ENCODE peak calls at places on chromosome 1, in five cellular contexts. Y is body of pancreas, P is lower leg skin, Z is adrenal gland, G is uterus. A is an unnamed sample.

GRCh38 chr1:21295059-21295401 is 4.8 kb upstream of the ECE1 start:
- DNase-seq in Z (peak; percentile 64), Y (no peak), P (no peak), G (no peak), A (no peak)

GRCh38 chr1:118963138-118963455 is 25.0 kb downstream of the TBX15 start:
- DNase-seq in Z (no peak), G (no peak), P (no peak), Y (no peak), A (no peak)

GRCh38 chr1:202112864-202113689 is 9.6 kb upstream of the GPR37L1 start:
- DNase-seq in P (no peak), G (no peak), Y (peak; percentile 73), Z (peak; percentile 48), A (peak; percentile 21)

GRCh38 chr1:94909486-94909885 is 17.4 kb downstream of the CNN3 start:
- DNase-seq in G (no peak), Z (no peak), Y (no peak), P (no peak), A (no peak)

GRCh38 chr1:36122062-36122461 is 3.0 kb downstream of the COL8A2 start:
- DNase-seq in Z (no peak), Y (no peak), G (no peak), P (no peak), A (no peak)

GRCh38 chr1:211474426-211474825 is 17.5 kb downstream of the RD3 start:
- DNase-seq in Y (no peak), P (no peak), Z (no peak), G (no peak), A (no peak)

GRCh38 chr1:94803517-94804441 is 16.4 kb upstream of the SLC44A3 start:
- DNase-seq in Z (peak; percentile 52), P (no peak), G (no peak), Y (peak; percentile 25), A (peak; percentile 18)

GRCh38 chr1:17329610-17330009 is 21.6 kb downstream of the PADI4 start:
- DNase-seq in Z (no peak), Y (no peak), P (no peak), G (no peak), A (no peak)

GRCh38 chr1:1230656-1231399 is 973 bp downstream of the SDF4 start:
- DNase-seq in G (no peak), Y (no peak), Z (no peak), P (no peak), A (peak; percentile 40)

GRCh38 chr1:9280015-9280860 is 12.5 kb upstream of the SPSB1 start:
- DNase-seq in G (peak; percentile 47), P (peak; percentile 54), Y (no peak), Z (peak; percentile 88), A (peak; percentile 57)

GRCh38 chr1:156121441-156121840 is 6.9 kb downstream of the LMNA start:
- DNase-seq in Y (no peak), P (no peak), G (no peak), Z (no peak), A (no peak)

GRCh38 chr1:156124557-156125483 is 10.3 kb downstream of the LMNA start:
- DNase-seq in G (peak; percentile 61), Y (no peak), Z (peak; percentile 60), P (peak; percentile 89), A (peak; percentile 75)

GRCh38 chr1:156122086-156122485 is 7.6 kb downstream of the LMNA start:
- DNase-seq in Y (no peak), G (no peak), P (no peak), Z (no peak), A (no peak)

GRCh38 chr1:156122519-156123355 is 8.2 kb downstream of the LMNA start:
- DNase-seq in G (peak; percentile 92), Y (peak; percentile 86), Z (peak; percentile 93), P (peak; percentile 80), A (no peak)

GRCh38 chr1:156123356-156124196 is 9.1 kb downstream of the LMNA start:
- DNase-seq in Y (peak; percentile 93), G (peak; percentile 97), Z (peak; percentile 96), P (peak; percentile 98), A (peak; percentile 97)
- TF ChIP-seq POLR2A in Y (peak; percentile 25), G (peak; percentile 52), Z (peak; percentile 66), P (no peak), A (peak; percentile 70)

DNA sequence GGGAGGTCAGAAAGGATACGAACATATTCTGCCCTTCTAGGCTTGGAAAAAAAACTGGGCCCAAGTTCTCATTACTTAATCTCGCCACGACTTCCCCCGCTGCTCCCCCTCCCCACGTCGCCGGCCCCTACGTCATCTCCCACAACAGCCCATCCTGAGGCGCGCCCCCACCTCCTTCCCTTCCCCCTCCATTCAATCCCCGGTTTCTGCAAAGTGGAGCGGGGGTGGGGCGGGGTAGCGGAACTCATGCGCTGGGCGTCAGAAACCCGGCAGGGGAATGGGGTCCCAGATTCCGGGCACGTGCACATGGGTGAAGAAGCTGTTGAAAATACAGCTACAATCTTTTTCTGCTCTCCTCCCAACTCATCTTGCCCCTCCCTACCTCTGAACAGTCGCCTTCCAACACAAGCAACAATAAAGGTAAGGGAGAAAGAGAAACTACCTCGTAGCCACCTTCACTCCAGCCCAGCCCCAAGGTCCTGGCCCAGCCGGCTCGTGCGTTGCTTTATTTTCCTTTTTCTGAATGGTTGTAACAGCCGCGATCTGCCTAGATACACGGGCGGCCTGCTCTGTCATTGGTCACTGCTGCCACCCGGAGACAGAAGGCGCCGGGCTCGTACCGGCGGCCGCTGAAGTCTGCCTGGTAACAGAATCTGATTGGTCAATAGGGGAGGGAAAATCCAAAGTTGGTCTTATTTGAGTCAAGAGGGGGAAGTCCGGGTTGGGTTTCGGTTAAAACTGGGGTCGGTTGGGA is at the start of gene RFX5:
- DNase-seq in P (peak; percentile 96), Z (peak; percentile 97), G (peak; percentile 91), Y (peak; percentile 94), A (peak; percentile 97)
- TF ChIP-seq POLR2A in P (no peak), Z (peak; percentile 71), G (peak; percentile 55), Y (peak; percentile 29), A (peak; percentile 81)

GRCh38 chr1:182615468-182616129 is 11.4 kb upstream of the RGS16 start:
- DNase-seq in Y (no peak), G (peak; percentile 63), P (no peak), Z (peak; percentile 28), A (peak; percentile 68)

GRCh38 chr1:182617075-182617429 is 12.9 kb upstream of the RGS16 start:
- DNase-seq in Z (no peak), Y (no peak), G (no peak), P (no peak), A (no peak)

GRCh38 chr1:182617734-182618288 is 13.6 kb upstream of the RGS16 start:
- DNase-seq in P (no peak), Z (no peak), G (no peak), Y (no peak), A (peak; percentile 14)

GRCh38 chr1:182616130-182617074 is 12.2 kb upstream of the RGS16 start:
- DNase-seq in Z (peak; percentile 64), P (peak; percentile 39), G (peak; percentile 69), Y (peak; percentile 61), A (peak; percentile 90)

DNA sequence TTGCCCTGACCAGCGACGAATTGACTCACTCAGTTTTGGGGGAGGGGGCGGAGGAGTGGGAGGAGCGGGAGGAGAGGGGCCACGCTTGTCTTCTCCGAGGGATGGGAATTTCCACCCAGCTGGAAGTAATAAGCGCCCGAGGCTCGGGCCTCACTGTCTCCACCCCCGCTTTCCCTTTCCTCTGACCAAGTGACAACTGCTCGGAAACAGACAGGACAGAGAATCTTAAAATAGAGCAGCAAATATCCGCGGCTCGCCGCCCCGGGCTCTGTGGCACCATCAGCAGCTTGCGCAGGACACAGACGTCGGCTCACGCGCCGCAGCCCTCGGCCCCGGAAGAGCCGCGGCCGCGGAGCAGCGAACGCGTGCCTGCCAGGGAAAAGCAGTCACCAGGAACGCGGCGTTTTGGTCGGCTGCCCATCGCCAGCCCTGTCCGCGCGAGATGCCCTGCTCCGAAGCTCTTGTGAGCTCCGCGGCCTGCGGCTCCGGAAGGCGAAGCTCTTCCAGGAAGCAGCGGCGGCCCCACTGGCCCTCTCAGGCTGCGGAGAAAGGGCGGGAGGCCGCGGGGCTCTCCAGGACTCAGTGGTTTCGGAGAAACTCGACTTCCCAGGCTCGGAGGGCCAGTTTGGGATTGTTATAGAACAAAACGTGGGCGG is 10.7 kb upstream of the RGS16 start:
- DNase-seq in G (peak; percentile 82), P (peak; percentile 86), Y (peak; percentile 46), Z (peak; percentile 86), A (peak; percentile 77)
- TF ChIP-seq POLR2A in G (peak; percentile 47), P (peak; percentile 13), Y (peak; percentile 23), Z (peak; percentile 33), A (peak; percentile 35)

DNA sequence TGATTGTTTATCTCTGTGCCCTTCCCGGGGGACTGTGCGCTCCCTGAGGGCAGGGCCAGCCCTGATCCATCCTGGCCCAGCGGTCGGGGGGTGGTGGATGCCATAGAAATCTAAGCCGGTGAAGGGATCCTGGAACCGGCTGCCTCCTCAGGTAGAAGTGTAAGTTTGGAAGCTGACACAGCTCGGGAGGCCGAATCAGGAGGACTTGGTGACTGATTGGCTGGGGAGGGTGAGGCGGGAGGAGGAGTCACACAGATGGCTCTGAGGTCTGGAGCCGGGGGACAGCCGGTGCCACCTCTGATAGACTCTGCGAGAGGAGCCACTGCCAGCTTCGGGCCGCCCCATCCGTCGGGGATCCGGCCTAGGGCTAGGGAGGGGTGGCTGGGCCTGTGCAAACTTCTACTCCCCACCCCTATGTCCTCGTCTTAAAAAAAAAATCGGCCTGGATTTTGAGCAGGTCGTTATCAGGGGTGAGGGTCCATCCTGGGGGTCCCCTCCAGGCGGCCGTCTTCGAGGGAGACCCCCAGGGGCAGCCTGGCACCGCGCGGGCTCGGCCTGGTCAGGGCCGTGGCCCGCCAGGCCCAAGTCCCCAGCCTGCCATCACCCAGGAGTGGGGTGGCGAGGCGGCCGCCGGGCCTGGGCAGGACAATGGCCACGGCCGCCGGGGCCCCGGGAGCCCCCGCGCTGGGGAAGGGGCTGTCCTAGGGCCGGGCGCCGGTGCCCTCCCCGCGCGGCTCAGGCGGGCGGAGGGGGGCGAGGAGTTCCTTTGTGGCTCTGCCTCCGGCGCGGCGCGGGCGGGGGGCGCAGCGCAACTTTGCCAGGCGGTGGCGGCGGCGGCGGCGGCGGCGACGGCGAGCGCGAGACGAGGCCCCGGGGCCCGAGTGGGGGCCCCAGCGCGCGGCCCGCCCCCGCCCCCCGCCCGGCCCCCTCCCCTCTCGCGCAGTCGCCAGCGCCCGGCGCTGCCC is 663 bp upstream of the ZNF362 start:
- DNase-seq in G (peak; percentile 54), Z (peak; percentile 91), Y (peak; percentile 76), P (peak; percentile 85), A (peak; percentile 58)
- TF ChIP-seq POLR2A in G (peak; percentile 38), Z (peak; percentile 80), Y (peak; percentile 70), P (no peak), A (peak; percentile 89)

GRCh38 chr1:207155018-207155417 is 51.0 kb downstream of the C4BPA start:
- DNase-seq in P (no peak), Y (no peak), Z (no peak), G (no peak), A (no peak)

GRCh38 chr1:207156095-207156494 is 52.1 kb downstream of the C4BPA start:
- DNase-seq in Y (no peak), Z (no peak), G (no peak), P (no peak), A (no peak)

GRCh38 chr1:207151920-207152319 is 47.9 kb downstream of the C4BPA start:
- DNase-seq in Y (no peak), P (no peak), Z (no peak), G (no peak), A (no peak)

DNA sequence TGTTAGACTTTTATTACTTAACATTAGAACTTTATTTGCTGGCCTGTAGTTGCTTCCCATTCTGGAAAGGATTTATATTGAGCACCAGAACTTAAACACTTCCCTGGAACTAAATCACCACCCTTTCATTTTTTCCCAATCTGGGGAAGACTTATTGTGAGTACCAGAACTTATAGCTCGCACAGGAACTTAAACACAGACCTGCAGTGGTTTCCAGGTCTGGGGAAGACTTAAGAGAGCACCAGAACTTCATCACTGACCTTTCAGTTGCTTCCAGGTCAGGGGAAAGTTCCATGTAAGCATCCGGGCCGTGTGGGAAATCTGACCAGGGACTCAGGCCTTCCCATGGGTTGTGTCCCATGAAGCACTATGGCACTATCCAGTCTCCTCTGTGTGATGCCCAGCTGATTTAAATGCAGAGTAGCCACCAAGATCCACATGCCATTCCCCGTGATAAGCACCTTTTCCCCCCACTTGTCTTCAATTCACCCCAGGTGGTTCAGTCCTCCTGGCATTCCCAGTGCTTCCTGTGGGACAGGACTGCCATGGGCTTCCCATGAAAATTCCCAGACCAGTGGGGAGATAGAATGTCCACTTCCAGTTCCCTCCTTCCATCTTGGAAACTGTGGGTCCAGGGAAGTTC is 48.9 kb downstream of the C4BPA start:
- DNase-seq in Y (no peak), G (no peak), P (no peak), Z (no peak), A (no peak)
- TF ChIP-seq POLR2A in Y (no peak), G (no peak), P (no peak), Z (no peak), A (no peak)